ENCODE peak calls at places on chromosomes 5 and 9, in seven cellular contexts. One of them, this sample, is unnamed.

GRCh38 chr5:141564216-141564692 is 54.5 kb downstream of the DIAPH1 start:
- DNase-seq in NCI-H187: peak; percentile 63
- DNase-seq in B cell: peak; percentile 76
- DNase-seq in GM23338: peak; percentile 99
- DNase-seq in AML-193: peak; percentile 89
- DNase-seq in activated naive CD8-positive, alpha-beta T cell treated with anti-CD3 and anti-CD28 coated beads for 36 hours: peak; percentile 46
- DNase-seq in stimulated activated CD4-positive, alpha-beta T cell treated with anti-CD3 and anti-CD28 coated beads, Interleukin-1b, Interleukin-23, amount 100 ng/mL, for 24 hours: peak; percentile 29
- DNase-seq in this sample: peak; percentile 69

GRCh38 chr9:15541862-15542261 is 11.0 kb upstream of the CCDC171 start:
- DNase-seq in NCI-H187: no peak
- DNase-seq in AML-193: no peak
- DNase-seq in B cell: no peak
- DNase-seq in activated naive CD8-positive, alpha-beta T cell treated with anti-CD3 and anti-CD28 coated beads for 36 hours: no peak
- DNase-seq in GM23338: no peak
- DNase-seq in stimulated activated CD4-positive, alpha-beta T cell treated with anti-CD3 and anti-CD28 coated beads, Interleukin-1b, Interleukin-23, amount 100 ng/mL, for 24 hours: no peak
- DNase-seq in this sample: no peak

GRCh38 chr9:129458663-129459549 is 162.0 kb downstream of the C9orf50 start:
- DNase-seq in stimulated activated CD4-positive, alpha-beta T cell treated with anti-CD3 and anti-CD28 coated beads, Interleukin-1b, Interleukin-23, amount 100 ng/mL, for 24 hours: no peak
- DNase-seq in GM23338: peak; percentile 48
- DNase-seq in B cell: peak; percentile 87
- DNase-seq in NCI-H187: no peak
- DNase-seq in AML-193: no peak
- DNase-seq in activated naive CD8-positive, alpha-beta T cell treated with anti-CD3 and anti-CD28 coated beads for 36 hours: peak; percentile 39
- DNase-seq in this sample: peak; percentile 62

GRCh38 chr5:94154672-94155071 is 413.3 kb upstream of the POU5F2 start:
- DNase-seq in NCI-H187: no peak
- DNase-seq in AML-193: no peak
- DNase-seq in stimulated activated CD4-positive, alpha-beta T cell treated with anti-CD3 and anti-CD28 coated beads, Interleukin-1b, Interleukin-23, amount 100 ng/mL, for 24 hours: no peak
- DNase-seq in activated naive CD8-positive, alpha-beta T cell treated with anti-CD3 and anti-CD28 coated beads for 36 hours: no peak
- DNase-seq in GM23338: no peak
- DNase-seq in B cell: no peak
- DNase-seq in this sample: no peak

GRCh38 chr9:6488395-6488794 is 75.4 kb downstream of the UHRF2 start:
- DNase-seq in GM23338: peak; percentile 65
- DNase-seq in NCI-H187: no peak
- DNase-seq in stimulated activated CD4-positive, alpha-beta T cell treated with anti-CD3 and anti-CD28 coated beads, Interleukin-1b, Interleukin-23, amount 100 ng/mL, for 24 hours: no peak
- DNase-seq in activated naive CD8-positive, alpha-beta T cell treated with anti-CD3 and anti-CD28 coated beads for 36 hours: no peak
- DNase-seq in B cell: no peak
- DNase-seq in AML-193: no peak
- DNase-seq in this sample: no peak

GRCh38 chr9:91048739-91049138 is 247.1 kb downstream of the SYK start:
- DNase-seq in AML-193: no peak
- DNase-seq in B cell: no peak
- DNase-seq in NCI-H187: no peak
- DNase-seq in GM23338: no peak
- DNase-seq in activated naive CD8-positive, alpha-beta T cell treated with anti-CD3 and anti-CD28 coated beads for 36 hours: no peak
- DNase-seq in stimulated activated CD4-positive, alpha-beta T cell treated with anti-CD3 and anti-CD28 coated beads, Interleukin-1b, Interleukin-23, amount 100 ng/mL, for 24 hours: no peak
- DNase-seq in this sample: no peak

GRCh38 chr5:170571885-170572284 is 68.1 kb downstream of the KCNIP1 start:
- DNase-seq in B cell: no peak
- DNase-seq in AML-193: no peak
- DNase-seq in stimulated activated CD4-positive, alpha-beta T cell treated with anti-CD3 and anti-CD28 coated beads, Interleukin-1b, Interleukin-23, amount 100 ng/mL, for 24 hours: no peak
- DNase-seq in activated naive CD8-positive, alpha-beta T cell treated with anti-CD3 and anti-CD28 coated beads for 36 hours: no peak
- DNase-seq in GM23338: no peak
- DNase-seq in NCI-H187: no peak
- DNase-seq in this sample: no peak

GRCh38 chr5:6473284-6473683 is 24.6 kb downstream of the UBE2QL1 start:
- DNase-seq in NCI-H187: no peak
- DNase-seq in stimulated activated CD4-positive, alpha-beta T cell treated with anti-CD3 and anti-CD28 coated beads, Interleukin-1b, Interleukin-23, amount 100 ng/mL, for 24 hours: no peak
- DNase-seq in B cell: no peak
- DNase-seq in activated naive CD8-positive, alpha-beta T cell treated with anti-CD3 and anti-CD28 coated beads for 36 hours: no peak
- DNase-seq in GM23338: no peak
- DNase-seq in AML-193: no peak
- DNase-seq in this sample: no peak

GRCh38 chr5:110321117-110321516 is 405.4 kb downstream of the TMEM232 start:
- DNase-seq in stimulated activated CD4-positive, alpha-beta T cell treated with anti-CD3 and anti-CD28 coated beads, Interleukin-1b, Interleukin-23, amount 100 ng/mL, for 24 hours: no peak
- DNase-seq in NCI-H187: no peak
- DNase-seq in GM23338: no peak
- DNase-seq in B cell: no peak
- DNase-seq in AML-193: no peak
- DNase-seq in activated naive CD8-positive, alpha-beta T cell treated with anti-CD3 and anti-CD28 coated beads for 36 hours: no peak
- DNase-seq in this sample: no peak

GRCh38 chr9:129441852-129442251 is 179.0 kb downstream of the C9orf50 start:
- DNase-seq in GM23338: no peak
- DNase-seq in AML-193: no peak
- DNase-seq in stimulated activated CD4-positive, alpha-beta T cell treated with anti-CD3 and anti-CD28 coated beads, Interleukin-1b, Interleukin-23, amount 100 ng/mL, for 24 hours: no peak
- DNase-seq in activated naive CD8-positive, alpha-beta T cell treated with anti-CD3 and anti-CD28 coated beads for 36 hours: no peak
- DNase-seq in NCI-H187: no peak
- DNase-seq in B cell: no peak
- DNase-seq in this sample: no peak

GRCh38 chr9:136095495-136096058 is 488 bp upstream of the NACC2 start:
- DNase-seq in activated naive CD8-positive, alpha-beta T cell treated with anti-CD3 and anti-CD28 coated beads for 36 hours: no peak
- DNase-seq in B cell: no peak
- DNase-seq in GM23338: no peak
- DNase-seq in stimulated activated CD4-positive, alpha-beta T cell treated with anti-CD3 and anti-CD28 coated beads, Interleukin-1b, Interleukin-23, amount 100 ng/mL, for 24 hours: no peak
- DNase-seq in AML-193: no peak
- DNase-seq in NCI-H187: no peak
- DNase-seq in this sample: no peak

GRCh38 chr9:137445930-137446431 is 4.8 kb upstream of the ENTPD8 start:
- DNase-seq in B cell: no peak
- DNase-seq in NCI-H187: no peak
- DNase-seq in AML-193: no peak
- DNase-seq in stimulated activated CD4-positive, alpha-beta T cell treated with anti-CD3 and anti-CD28 coated beads, Interleukin-1b, Interleukin-23, amount 100 ng/mL, for 24 hours: no peak
- DNase-seq in activated naive CD8-positive, alpha-beta T cell treated with anti-CD3 and anti-CD28 coated beads for 36 hours: no peak
- DNase-seq in GM23338: no peak
- DNase-seq in this sample: no peak

GRCh38 chr5:172322028-172322965 is 38.7 kb upstream of the UBTD2 start:
- DNase-seq in activated naive CD8-positive, alpha-beta T cell treated with anti-CD3 and anti-CD28 coated beads for 36 hours: no peak
- DNase-seq in GM23338: no peak
- DNase-seq in NCI-H187: no peak
- DNase-seq in stimulated activated CD4-positive, alpha-beta T cell treated with anti-CD3 and anti-CD28 coated beads, Interleukin-1b, Interleukin-23, amount 100 ng/mL, for 24 hours: no peak
- DNase-seq in B cell: no peak
- DNase-seq in AML-193: no peak
- DNase-seq in this sample: no peak

GRCh38 chr5:133763744-133764143 is 151.4 kb upstream of the FSTL4 start:
- DNase-seq in AML-193: no peak
- DNase-seq in B cell: no peak
- DNase-seq in stimulated activated CD4-positive, alpha-beta T cell treated with anti-CD3 and anti-CD28 coated beads, Interleukin-1b, Interleukin-23, amount 100 ng/mL, for 24 hours: no peak
- DNase-seq in activated naive CD8-positive, alpha-beta T cell treated with anti-CD3 and anti-CD28 coated beads for 36 hours: no peak
- DNase-seq in GM23338: no peak
- DNase-seq in NCI-H187: no peak
- DNase-seq in this sample: no peak

GRCh38 chr9:96483733-96484240 is 33.8 kb downstream of the HABP4 start:
- DNase-seq in NCI-H187: no peak
- DNase-seq in B cell: no peak
- DNase-seq in activated naive CD8-positive, alpha-beta T cell treated with anti-CD3 and anti-CD28 coated beads for 36 hours: no peak
- DNase-seq in GM23338: no peak
- DNase-seq in stimulated activated CD4-positive, alpha-beta T cell treated with anti-CD3 and anti-CD28 coated beads, Interleukin-1b, Interleukin-23, amount 100 ng/mL, for 24 hours: no peak
- DNase-seq in AML-193: no peak
- DNase-seq in this sample: no peak

GRCh38 chr5:3225201-3225960 is 370.3 kb upstream of the IRX1 start:
- DNase-seq in B cell: no peak
- DNase-seq in activated naive CD8-positive, alpha-beta T cell treated with anti-CD3 and anti-CD28 coated beads for 36 hours: no peak
- DNase-seq in GM23338: no peak
- DNase-seq in AML-193: no peak
- DNase-seq in NCI-H187: no peak
- DNase-seq in stimulated activated CD4-positive, alpha-beta T cell treated with anti-CD3 and anti-CD28 coated beads, Interleukin-1b, Interleukin-23, amount 100 ng/mL, for 24 hours: no peak
- DNase-seq in this sample: no peak

GRCh38 chr9:134988706-134989105 is 71.0 kb upstream of the FCN1 start:
- DNase-seq in GM23338: no peak
- DNase-seq in activated naive CD8-positive, alpha-beta T cell treated with anti-CD3 and anti-CD28 coated beads for 36 hours: no peak
- DNase-seq in AML-193: no peak
- DNase-seq in B cell: no peak
- DNase-seq in stimulated activated CD4-positive, alpha-beta T cell treated with anti-CD3 and anti-CD28 coated beads, Interleukin-1b, Interleukin-23, amount 100 ng/mL, for 24 hours: no peak
- DNase-seq in NCI-H187: no peak
- DNase-seq in this sample: no peak